ENCODE peak calls at places on chromosome 4, in ten cellular contexts. J, C, F, Q, H, W, Y, M, Z and P are unnamed samples.

GRCh38 chr4:179007758-179008157 is 1565.5 kb upstream of the AGA start:
- DNase-seq in J (no peak), C (no peak), F (peak), Q (no peak), H (no peak), W (no peak), Y (no peak), M (no peak), Z (no peak), P (no peak)

GRCh38 chr4:44662623-44663006 is 11.2 kb upstream of the YIPF7 start:
- DNase-seq in J (no peak), C (no peak), F (no peak), Q (no peak), H (no peak), W (no peak), Y (no peak), M (no peak), Z (no peak), P (no peak)

GRCh38 chr4:66575024-66575696 is 904.9 kb upstream of the EPHA5 start:
- DNase-seq in J (peak), C (no peak), F (no peak), Q (peak), H (no peak), W (peak), Y (peak), M (peak), Z (no peak), P (no peak)

GRCh38 chr4:123784626-123785025 is 388.0 kb downstream of the SPRY1 start:
- DNase-seq in J (no peak), C (no peak), F (no peak), Q (no peak), H (no peak), W (no peak), Y (no peak), M (no peak), Z (no peak), P (no peak)

GRCh38 chr4:169030575-169030982 is 20.5 kb upstream of the CBR4 start:
- DNase-seq in J (no peak), C (no peak), F (peak), Q (peak), H (no peak), W (peak), Y (no peak), M (no peak), Z (no peak), P (no peak)

GRCh38 chr4:166493828-166494432 is 620.9 kb downstream of the TLL1 start:
- DNase-seq in J (peak), C (no peak), F (peak), Q (peak), H (no peak), W (peak), Y (no peak), M (no peak), Z (no peak), P (no peak)

GRCh38 chr4:4866124-4866832 is 6.8 kb downstream of the MSX1 start:
- DNase-seq in J (peak), C (no peak), F (peak), Q (peak), H (no peak), W (no peak), Y (no peak), M (no peak), Z (no peak), P (peak)

GRCh38 chr4:6917445-6918241 is 8.0 kb downstream of the TBC1D14 start:
- DNase-seq in J (peak), C (peak), F (peak), Q (peak), H (peak), W (peak), Y (peak), M (peak), Z (peak), P (peak)

GRCh38 chr4:86935833-86936721 is 1.3 kb downstream of the AFF1 start:
- DNase-seq in J (peak), C (peak), F (peak), Q (peak), H (peak), W (peak), Y (peak), M (peak), Z (peak), P (peak)

GRCh38 chr4:21512351-21512750 is 436.2 kb downstream of the KCNIP4 start:
- DNase-seq in J (peak), C (no peak), F (peak), Q (peak), H (no peak), W (peak), Y (no peak), M (no peak), Z (no peak), P (no peak)

GRCh38 chr4:74114234-74114633 is 15.2 kb upstream of the CXCL2 start:
- DNase-seq in J (no peak), C (no peak), F (no peak), Q (peak), H (no peak), W (no peak), Y (no peak), M (peak), Z (no peak), P (no peak)

GRCh38 chr4:161457906-161458305 is 705.9 kb downstream of the FSTL5 start:
- DNase-seq in J (no peak), C (no peak), F (peak), Q (no peak), H (no peak), W (no peak), Y (no peak), M (no peak), Z (no peak), P (no peak)
- H3K27ac ChIP-seq in J (no peak), C (no peak), F (no peak), Q (no peak), H (no peak), W (no peak), Y (no peak), M (no peak), Z (no peak), P (no peak)

DNA sequence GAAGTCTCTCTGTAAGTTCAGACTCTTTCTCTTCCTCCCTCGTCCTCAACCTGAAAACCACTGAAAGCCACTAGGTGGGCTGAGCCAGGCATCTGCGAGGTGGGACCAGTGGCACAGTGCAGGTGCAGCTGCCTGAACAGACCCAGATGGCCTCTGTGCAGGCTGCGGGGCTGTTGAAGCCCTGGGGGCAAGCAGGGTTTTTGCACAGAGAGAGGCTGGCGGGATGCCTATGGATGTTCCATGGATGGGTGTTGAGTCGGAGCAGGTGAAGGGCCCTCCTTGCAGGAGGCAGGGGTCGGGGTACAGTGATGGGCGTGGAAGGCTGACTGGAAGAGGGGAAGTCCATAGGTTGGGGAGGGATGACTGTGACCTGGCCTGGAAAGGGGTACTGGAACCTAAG is 350.2 kb upstream of the FAT1 start:
- DNase-seq in J (no peak), C (no peak), F (no peak), Q (no peak), H (no peak), W (no peak), Y (no peak), M (no peak), Z (no peak), P (no peak)
- H3K4me3 ChIP-seq in J (no peak), C (no peak), F (no peak), Q (no peak), H (no peak), W (no peak), Y (no peak), M (no peak), Z (no peak), P (no peak)

DNA sequence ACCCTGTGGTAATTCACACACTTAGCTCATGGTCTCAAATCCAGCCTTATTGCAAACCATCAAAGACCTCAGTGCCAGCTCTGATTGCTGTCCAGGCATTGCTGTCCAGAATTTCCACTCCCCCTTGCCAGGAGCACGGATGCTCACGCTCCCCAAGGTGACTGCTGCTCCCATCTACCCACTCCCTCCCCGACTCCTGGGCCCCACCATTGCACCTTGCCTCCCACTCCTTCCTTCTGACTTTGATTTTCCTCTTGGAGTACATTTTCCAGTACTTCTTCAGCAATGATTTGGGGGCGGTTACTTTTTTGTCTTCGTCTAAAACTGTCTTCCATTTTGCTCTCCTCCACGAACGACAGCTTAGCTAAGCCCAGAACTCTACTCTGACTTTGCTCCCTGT is 11.5 kb downstream of the ZFYVE28 start:
- DNase-seq in J (no peak), C (no peak), F (no peak), Q (no peak), H (no peak), W (no peak), Y (no peak), M (no peak), Z (no peak), P (no peak)
- H3K27ac ChIP-seq in J (no peak), C (no peak), F (no peak), Q (no peak), H (no peak), W (no peak), Y (no peak), M (no peak), Z (no peak), P (no peak)

GRCh38 chr4:101283436-101283835 is 63.9 kb downstream of the PPP3CA start:
- DNase-seq in J (no peak), C (no peak), F (no peak), Q (no peak), H (no peak), W (no peak), Y (no peak), M (no peak), Z (no peak), P (no peak)

GRCh38 chr4:101280866-101281600 is 66.3 kb downstream of the PPP3CA start:
- DNase-seq in J (no peak), C (no peak), F (peak), Q (peak), H (no peak), W (no peak), Y (no peak), M (no peak), Z (no peak), P (no peak)

GRCh38 chr4:101284546-101284945 is 62.8 kb downstream of the PPP3CA start:
- DNase-seq in J (no peak), C (no peak), F (no peak), Q (peak), H (no peak), W (peak), Y (no peak), M (no peak), Z (no peak), P (no peak)

GRCh38 chr4:101279377-101279871 is 67.9 kb downstream of the PPP3CA start:
- DNase-seq in J (peak), C (peak), F (peak), Q (peak), H (peak), W (peak), Y (peak), M (no peak), Z (no peak), P (no peak)

GRCh38 chr4:101282076-101282844 is 65.1 kb downstream of the PPP3CA start:
- DNase-seq in J (no peak), C (no peak), F (peak), Q (no peak), H (no peak), W (no peak), Y (no peak), M (no peak), Z (no peak), P (no peak)
- H3K4me3 ChIP-seq in J (no peak), C (no peak), F (no peak), Q (no peak), H (no peak), W (no peak), Y (no peak), M (no peak), Z (no peak), P (no peak)

GRCh38 chr4:184384810-184385557 is 89.4 kb downstream of the IRF2 start:
- DNase-seq in J (no peak), C (no peak), F (no peak), Q (no peak), H (no peak), W (no peak), Y (no peak), M (no peak), Z (no peak), P (no peak)
- H3K27ac ChIP-seq in J (peak), C (peak), F (no peak), Q (peak), H (peak), W (peak), Y (peak), M (peak), Z (peak), P (peak)

DNA sequence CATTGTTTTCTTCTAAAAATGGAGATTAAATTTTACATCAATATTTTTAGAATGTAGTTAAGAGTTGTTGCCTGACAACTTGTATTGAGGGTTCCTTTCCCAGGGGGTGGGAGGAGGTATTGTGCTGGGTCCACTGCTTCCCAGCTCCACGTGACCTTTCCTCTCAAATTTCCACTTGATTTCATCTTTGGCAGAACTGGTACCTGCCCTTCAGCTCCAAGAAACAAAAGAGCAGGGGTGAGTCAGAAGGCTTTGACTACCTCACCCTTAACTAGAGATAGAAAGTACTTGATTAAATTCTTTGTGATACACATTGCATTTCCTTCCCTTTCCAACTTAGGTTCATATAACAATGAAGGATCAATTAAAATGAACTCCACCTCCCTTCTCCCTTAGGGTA is 19.7 kb downstream of the TRIM2 start:
- DNase-seq in J (no peak), C (no peak), F (peak), Q (peak), H (no peak), W (no peak), Y (no peak), M (no peak), Z (no peak), P (no peak)
- H3K4me3 ChIP-seq in J (peak), C (peak), F (no peak), Q (peak), H (peak), W (no peak), Y (no peak), M (peak), Z (peak), P (peak)

DNA sequence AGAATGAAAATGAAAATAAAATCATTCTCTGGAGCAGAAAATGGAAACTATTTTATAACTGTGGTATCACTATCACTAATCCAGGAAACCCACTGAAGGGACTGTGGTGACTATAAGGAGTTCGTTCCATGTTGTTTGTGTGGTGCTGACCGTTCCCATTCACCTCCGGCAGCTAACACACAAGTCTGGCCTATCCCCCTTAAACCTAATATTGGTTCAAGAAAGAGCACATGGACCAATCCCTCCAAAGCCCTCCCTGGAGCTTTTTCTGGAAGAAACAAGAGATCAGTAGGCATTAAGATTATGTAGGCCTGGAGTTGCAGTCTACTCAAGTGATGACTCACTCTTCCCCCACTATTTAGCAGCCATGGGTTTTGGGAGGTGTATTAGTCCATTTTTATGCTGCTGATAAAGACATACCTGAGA is 25.9 kb upstream of the FAM241A start:
- DNase-seq in J (no peak), C (no peak), F (no peak), Q (no peak), H (no peak), W (no peak), Y (no peak), M (no peak), Z (no peak), P (no peak)
- H3K27ac ChIP-seq in J (no peak), C (no peak), F (no peak), Q (no peak), H (no peak), W (no peak), Y (no peak), M (no peak), Z (no peak), P (no peak)